ENCODE peak calls at places on chromosomes 5 and 9, in seven cellular contexts. One of them, this sample, is unnamed.

GRCh38 chr5:137834498-137834897 is 33.2 kb upstream of the MYOT start:
- DNase-seq in HCT116: no peak
- DNase-seq in K562: no peak
- DNase-seq in SK-N-SH: no peak
- DNase-seq in GM12878: no peak
- DNase-seq in H1: no peak
- DNase-seq in HepG2: no peak
- DNase-seq in this sample: no peak

GRCh38 chr5:28275931-28276330 is 1237.5 kb upstream of the CDH9 start:
- DNase-seq in HCT116: no peak
- DNase-seq in K562: no peak
- DNase-seq in SK-N-SH: no peak
- DNase-seq in GM12878: no peak
- DNase-seq in H1: no peak
- DNase-seq in HepG2: no peak
- DNase-seq in this sample: no peak

GRCh38 chr5:160457255-160457654 is 35.6 kb downstream of the PTTG1 start:
- DNase-seq in HCT116: no peak
- DNase-seq in K562: no peak
- DNase-seq in SK-N-SH: no peak
- DNase-seq in GM12878: no peak
- DNase-seq in H1: no peak
- DNase-seq in HepG2: no peak
- DNase-seq in this sample: no peak

GRCh38 chr5:2166979-2167377 is 284.3 kb upstream of the IRX4 start:
- DNase-seq in HCT116: no peak
- DNase-seq in K562: no peak
- DNase-seq in SK-N-SH: no peak
- DNase-seq in GM12878: no peak
- DNase-seq in H1: no peak
- DNase-seq in HepG2: no peak
- DNase-seq in this sample: no peak

GRCh38 chr9:34659592-34660253 is 2.7 kb downstream of the CCL27 start:
- DNase-seq in HCT116: no peak
- DNase-seq in K562: no peak
- DNase-seq in SK-N-SH: no peak
- DNase-seq in GM12878: no peak
- DNase-seq in H1: no peak
- DNase-seq in HepG2: no peak
- DNase-seq in this sample: no peak

GRCh38 chr9:91515074-91515687 is 91.5 kb upstream of the NFIL3 start:
- DNase-seq in HCT116: no peak
- DNase-seq in K562: peak
- DNase-seq in SK-N-SH: no peak
- DNase-seq in GM12878: peak
- DNase-seq in H1: no peak
- DNase-seq in HepG2: no peak
- DNase-seq in this sample: no peak

GRCh38 chr9:113471566-113471965 is 8.0 kb downstream of the RGS3 start:
- DNase-seq in HCT116: no peak
- DNase-seq in K562: no peak
- DNase-seq in SK-N-SH: no peak
- DNase-seq in GM12878: no peak
- DNase-seq in H1: peak
- DNase-seq in HepG2: no peak
- DNase-seq in this sample: no peak

GRCh38 chr5:10133830-10134229 is 115.9 kb downstream of the ATPSCKMT start:
- DNase-seq in HCT116: no peak
- DNase-seq in K562: no peak
- DNase-seq in SK-N-SH: no peak
- DNase-seq in GM12878: no peak
- DNase-seq in H1: peak
- DNase-seq in HepG2: no peak
- DNase-seq in this sample: no peak

GRCh38 chr9:81627481-81627880 is 61.9 kb downstream of the TLE1 start:
- DNase-seq in HCT116: no peak
- DNase-seq in K562: no peak
- DNase-seq in SK-N-SH: no peak
- DNase-seq in GM12878: no peak
- DNase-seq in H1: no peak
- DNase-seq in HepG2: no peak
- DNase-seq in this sample: no peak

GRCh38 chr9:69905291-69905690 is 84.7 kb downstream of the CFAP95 start:
- DNase-seq in HCT116: no peak
- DNase-seq in K562: no peak
- DNase-seq in SK-N-SH: no peak
- DNase-seq in GM12878: no peak
- DNase-seq in H1: no peak
- DNase-seq in HepG2: no peak
- DNase-seq in this sample: no peak

GRCh38 chr9:111794837-111795556 is at the start of gene SHOC1:
- DNase-seq in HCT116: peak
- DNase-seq in K562: no peak
- DNase-seq in SK-N-SH: no peak
- DNase-seq in GM12878: no peak
- DNase-seq in H1: no peak
- DNase-seq in HepG2: no peak
- DNase-seq in this sample: no peak

GRCh38 chr5:123119334-123119986 is 30.4 kb downstream of the PRDM6 start:
- DNase-seq in HCT116: peak
- DNase-seq in K562: peak
- DNase-seq in SK-N-SH: no peak
- DNase-seq in GM12878: no peak
- DNase-seq in H1: peak
- DNase-seq in HepG2: peak
- DNase-seq in this sample: no peak

GRCh38 chr5:1795931-1796330 is 3.7 kb downstream of the MRPL36 start:
- DNase-seq in HCT116: no peak
- DNase-seq in K562: no peak
- DNase-seq in SK-N-SH: no peak
- DNase-seq in GM12878: no peak
- DNase-seq in H1: no peak
- DNase-seq in HepG2: no peak
- DNase-seq in this sample: no peak

GRCh38 chr9:13598738-13599137 is 319.2 kb upstream of the MPDZ start:
- DNase-seq in HCT116: no peak
- DNase-seq in K562: no peak
- DNase-seq in SK-N-SH: no peak
- DNase-seq in GM12878: no peak
- DNase-seq in H1: no peak
- DNase-seq in HepG2: no peak
- DNase-seq in this sample: no peak

GRCh38 chr5:5494489-5495402 is 72.3 kb downstream of the ICE1 start:
- DNase-seq in HCT116: peak
- DNase-seq in K562: peak
- DNase-seq in SK-N-SH: peak
- DNase-seq in GM12878: peak
- DNase-seq in H1: peak
- DNase-seq in HepG2: peak
- DNase-seq in this sample: peak

GRCh38 chr9:117411547-117411946 is 3.3 kb downstream of the ASTN2 start:
- DNase-seq in HCT116: no peak
- DNase-seq in K562: peak
- DNase-seq in SK-N-SH: peak
- DNase-seq in GM12878: no peak
- DNase-seq in H1: peak
- DNase-seq in HepG2: peak
- DNase-seq in this sample: peak

GRCh38 chr5:139668064-139668880 is 20.1 kb downstream of the CXXC5 start:
- DNase-seq in HCT116: no peak
- DNase-seq in K562: peak
- DNase-seq in SK-N-SH: peak
- DNase-seq in GM12878: no peak
- DNase-seq in H1: no peak
- DNase-seq in HepG2: no peak
- DNase-seq in this sample: no peak

GRCh38 chr9:118522093-118523028 is 818.2 kb downstream of the TLR4 start:
- DNase-seq in HCT116: no peak
- DNase-seq in K562: no peak
- DNase-seq in SK-N-SH: peak
- DNase-seq in GM12878: peak
- DNase-seq in H1: peak
- DNase-seq in HepG2: peak
- DNase-seq in this sample: no peak

GRCh38 chr9:16718296-16718695 is 152.2 kb downstream of the BNC2 start:
- DNase-seq in HCT116: no peak
- DNase-seq in K562: no peak
- DNase-seq in SK-N-SH: no peak
- DNase-seq in GM12878: no peak
- DNase-seq in H1: no peak
- DNase-seq in HepG2: no peak
- DNase-seq in this sample: no peak

GRCh38 chr9:16689352-16689938 is 181.0 kb downstream of the BNC2 start:
- DNase-seq in HCT116: no peak
- DNase-seq in K562: no peak
- DNase-seq in SK-N-SH: no peak
- DNase-seq in GM12878: no peak
- DNase-seq in H1: no peak
- DNase-seq in HepG2: no peak
- DNase-seq in this sample: no peak

GRCh38 chr9:107221321-107221720 is 61.8 kb upstream of the RAD23B start:
- DNase-seq in HCT116: no peak
- DNase-seq in K562: no peak
- DNase-seq in SK-N-SH: no peak
- DNase-seq in GM12878: no peak
- DNase-seq in H1: no peak
- DNase-seq in HepG2: no peak
- DNase-seq in this sample: no peak

GRCh38 chr5:132426525-132427138 is 57.1 kb downstream of the SLC22A5 start:
- DNase-seq in HCT116: no peak
- DNase-seq in K562: peak
- DNase-seq in SK-N-SH: peak
- DNase-seq in GM12878: no peak
- DNase-seq in H1: peak
- DNase-seq in HepG2: peak
- DNase-seq in this sample: no peak

GRCh38 chr5:42767491-42768105 is 11.0 kb downstream of the CCDC152 start:
- DNase-seq in HCT116: no peak
- DNase-seq in K562: peak
- DNase-seq in SK-N-SH: peak
- DNase-seq in GM12878: no peak
- DNase-seq in H1: no peak
- DNase-seq in HepG2: peak
- DNase-seq in this sample: no peak

GRCh38 chr5:13188393-13188792 is 756.1 kb downstream of the DNAH5 start:
- DNase-seq in HCT116: no peak
- DNase-seq in K562: no peak
- DNase-seq in SK-N-SH: no peak
- DNase-seq in GM12878: no peak
- DNase-seq in H1: no peak
- DNase-seq in HepG2: no peak
- DNase-seq in this sample: no peak

GRCh38 chr5:114179134-114179533 is 182.7 kb upstream of the KCNN2 start:
- DNase-seq in HCT116: no peak
- DNase-seq in K562: no peak
- DNase-seq in SK-N-SH: no peak
- DNase-seq in GM12878: no peak
- DNase-seq in H1: no peak
- DNase-seq in HepG2: no peak
- DNase-seq in this sample: no peak

GRCh38 chr5:114185274-114185673 is 176.6 kb upstream of the KCNN2 start:
- DNase-seq in HCT116: no peak
- DNase-seq in K562: no peak
- DNase-seq in SK-N-SH: no peak
- DNase-seq in GM12878: no peak
- DNase-seq in H1: no peak
- DNase-seq in HepG2: no peak
- DNase-seq in this sample: no peak

GRCh38 chr5:114184006-114184405 is 177.9 kb upstream of the KCNN2 start:
- DNase-seq in HCT116: no peak
- DNase-seq in K562: no peak
- DNase-seq in SK-N-SH: no peak
- DNase-seq in GM12878: no peak
- DNase-seq in H1: no peak
- DNase-seq in HepG2: no peak
- DNase-seq in this sample: no peak
- TF ChIP-seq JUND in HCT116: no peak
- TF ChIP-seq JUND in K562: no peak
- TF ChIP-seq JUND in SK-N-SH: no peak
- TF ChIP-seq JUND in GM12878: no peak
- TF ChIP-seq JUND in H1: no peak
- TF ChIP-seq JUND in HepG2: no peak
- TF ChIP-seq JUND in this sample: no peak

GRCh38 chr5:166699616-166700015 is 1591.8 kb upstream of the WWC1 start:
- DNase-seq in HCT116: no peak
- DNase-seq in K562: no peak
- DNase-seq in SK-N-SH: no peak
- DNase-seq in GM12878: no peak
- DNase-seq in H1: no peak
- DNase-seq in HepG2: no peak
- DNase-seq in this sample: no peak

GRCh38 chr5:166695311-166695710 is 1596.1 kb upstream of the WWC1 start:
- DNase-seq in HCT116: no peak
- DNase-seq in K562: no peak
- DNase-seq in SK-N-SH: no peak
- DNase-seq in GM12878: no peak
- DNase-seq in H1: no peak
- DNase-seq in HepG2: no peak
- DNase-seq in this sample: no peak
- TF ChIP-seq JUND in HCT116: no peak
- TF ChIP-seq JUND in K562: no peak
- TF ChIP-seq JUND in SK-N-SH: no peak
- TF ChIP-seq JUND in GM12878: no peak
- TF ChIP-seq JUND in H1: no peak
- TF ChIP-seq JUND in HepG2: no peak
- TF ChIP-seq JUND in this sample: no peak

DNA sequence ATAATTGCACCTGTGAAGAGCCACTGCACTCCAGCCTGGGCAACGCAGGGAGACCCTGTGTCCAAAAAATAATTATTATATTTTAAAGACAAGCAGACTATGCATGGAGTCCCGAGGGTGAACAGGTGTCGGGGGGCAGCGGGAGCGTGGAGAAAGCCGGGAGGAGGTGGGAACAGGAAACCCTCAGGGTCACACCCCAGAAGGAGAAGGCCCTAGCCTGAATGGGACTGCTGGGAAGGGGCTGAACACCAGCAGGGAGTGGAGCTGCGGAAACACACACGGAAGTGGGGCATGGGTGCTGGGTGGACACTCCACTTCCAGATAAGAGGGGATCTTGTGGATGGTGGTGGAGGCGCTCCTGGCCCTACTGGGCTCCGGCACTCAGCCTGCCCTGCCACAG is 12.8 kb downstream of the SURF6 start:
- DNase-seq in HCT116: no peak
- DNase-seq in K562: no peak
- DNase-seq in SK-N-SH: no peak
- DNase-seq in GM12878: no peak
- DNase-seq in H1: no peak
- DNase-seq in HepG2: no peak
- DNase-seq in this sample: no peak
- TF ChIP-seq JUND in HCT116: no peak
- TF ChIP-seq JUND in K562: no peak
- TF ChIP-seq JUND in SK-N-SH: no peak
- TF ChIP-seq JUND in GM12878: no peak
- TF ChIP-seq JUND in H1: no peak
- TF ChIP-seq JUND in HepG2: no peak
- TF ChIP-seq JUND in this sample: no peak

DNA sequence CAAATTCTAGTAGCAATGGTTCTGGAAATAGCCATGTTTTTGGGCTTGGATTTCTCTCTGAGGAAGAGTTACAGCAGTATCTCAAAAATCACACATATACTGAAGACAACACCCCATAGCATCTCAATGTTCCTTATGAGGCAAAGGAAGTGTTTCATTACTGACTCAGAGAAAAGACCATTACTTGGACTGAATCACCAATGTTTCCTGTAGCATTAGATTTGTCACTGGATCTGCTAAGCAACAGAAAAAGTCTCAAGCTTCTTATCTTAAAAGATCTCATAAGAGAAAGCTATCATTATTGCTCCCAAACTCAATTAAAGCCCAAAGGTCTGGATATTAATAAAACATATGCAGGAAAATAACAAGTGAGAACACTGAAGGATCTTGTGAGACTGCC is 272.4 kb downstream of the ADAMTS6 start:
- DNase-seq in HCT116: no peak
- DNase-seq in K562: no peak
- DNase-seq in SK-N-SH: no peak
- DNase-seq in GM12878: no peak
- DNase-seq in H1: no peak
- DNase-seq in HepG2: no peak
- DNase-seq in this sample: no peak
- TF ChIP-seq JUND in HCT116: no peak
- TF ChIP-seq JUND in K562: no peak
- TF ChIP-seq JUND in SK-N-SH: peak
- TF ChIP-seq JUND in GM12878: no peak
- TF ChIP-seq JUND in H1: no peak
- TF ChIP-seq JUND in HepG2: no peak
- TF ChIP-seq JUND in this sample: no peak

This sample was measured in T47D.